ENCODE peak calls at places on chromosome 1, in seven cellular contexts. One of them, this sample, is unnamed.
A peak's percentile ranks its signal among the peaks of the same experiment; 100 is the strongest.

GRCh38 chr1:193141804-193142203 is 20.0 kb downstream of the CDC73 start:
- DNase-seq in prostate gland: no peak
- DNase-seq in uterus: no peak
- DNase-seq in IMR-90: no peak
- DNase-seq in HCT116: no peak
- DNase-seq in heart right ventricle: no peak
- DNase-seq in hepatocyte: no peak
- DNase-seq in this sample: no peak

GRCh38 chr1:111909010-111909409 is 80.5 kb downstream of the KCND3 start:
- DNase-seq in prostate gland: no peak
- DNase-seq in HCT116: no peak
- DNase-seq in uterus: no peak
- DNase-seq in IMR-90: no peak
- DNase-seq in heart right ventricle: no peak
- DNase-seq in hepatocyte: no peak
- DNase-seq in this sample: no peak

GRCh38 chr1:98323396-98323795 is 338.1 kb upstream of the SNX7 start:
- DNase-seq in hepatocyte: no peak
- DNase-seq in IMR-90: peak; percentile 82
- DNase-seq in prostate gland: no peak
- DNase-seq in uterus: no peak
- DNase-seq in HCT116: peak; percentile 39
- DNase-seq in heart right ventricle: no peak
- DNase-seq in this sample: no peak

GRCh38 chr1:222021124-222021523 is 279.2 kb upstream of the DUSP10 start:
- DNase-seq in IMR-90: no peak
- DNase-seq in hepatocyte: no peak
- DNase-seq in HCT116: no peak
- DNase-seq in uterus: no peak
- DNase-seq in heart right ventricle: no peak
- DNase-seq in prostate gland: no peak
- DNase-seq in this sample: peak; percentile 22

GRCh38 chr1:89365206-89365605 is 1.3 kb downstream of the GBP6 start:
- DNase-seq in prostate gland: no peak
- DNase-seq in hepatocyte: no peak
- DNase-seq in HCT116: no peak
- DNase-seq in uterus: no peak
- DNase-seq in heart right ventricle: no peak
- DNase-seq in IMR-90: no peak
- DNase-seq in this sample: no peak

GRCh38 chr1:168801032-168801745 is 72.2 kb upstream of the DPT start:
- DNase-seq in prostate gland: no peak
- DNase-seq in hepatocyte: peak; percentile 37
- DNase-seq in heart right ventricle: no peak
- DNase-seq in IMR-90: no peak
- DNase-seq in HCT116: no peak
- DNase-seq in uterus: no peak
- DNase-seq in this sample: no peak

GRCh38 chr1:219778110-219778509 is 150.2 kb downstream of the SLC30A10 start:
- DNase-seq in HCT116: no peak
- DNase-seq in uterus: no peak
- DNase-seq in heart right ventricle: no peak
- DNase-seq in IMR-90: no peak
- DNase-seq in prostate gland: no peak
- DNase-seq in hepatocyte: no peak
- DNase-seq in this sample: no peak

GRCh38 chr1:107450899-107451664 is 310.2 kb downstream of the NTNG1 start:
- DNase-seq in IMR-90: no peak
- DNase-seq in hepatocyte: no peak
- DNase-seq in uterus: no peak
- DNase-seq in heart right ventricle: no peak
- DNase-seq in HCT116: no peak
- DNase-seq in prostate gland: no peak
- DNase-seq in this sample: no peak

DNA sequence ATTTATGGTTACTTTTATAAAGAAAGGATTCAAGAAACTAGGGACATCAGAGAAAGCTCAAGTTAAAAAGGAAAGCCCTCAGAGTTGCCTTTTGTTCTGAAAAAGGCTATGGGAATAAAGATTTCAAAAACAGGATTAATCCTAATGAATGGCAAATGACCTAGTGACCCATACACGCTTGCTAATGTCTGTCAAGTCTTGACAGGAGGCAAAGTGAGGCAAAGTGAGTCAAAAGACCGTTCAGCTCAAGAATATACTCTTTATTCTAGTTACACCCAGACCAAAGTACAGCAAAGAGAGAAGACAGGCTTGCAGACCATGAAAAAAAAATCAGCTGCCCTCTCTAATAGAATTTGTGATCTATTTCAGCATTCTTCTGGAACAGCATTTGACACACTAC is 3.5 kb downstream of the ZNF436 start:
- DNase-seq in hepatocyte: no peak
- DNase-seq in HCT116: no peak
- DNase-seq in heart right ventricle: no peak
- DNase-seq in uterus: no peak
- DNase-seq in IMR-90: no peak
- DNase-seq in prostate gland: no peak
- DNase-seq in this sample: no peak
- H3K9me3 ChIP-seq in hepatocyte: peaks cover 40% of the 10 kb centered on the region
- H3K9me3 ChIP-seq in HCT116: peaks cover 15% of the 10 kb centered on the region
- H3K9me3 ChIP-seq in heart right ventricle: peaks cover 11% of the 10 kb centered on the region
- H3K9me3 ChIP-seq in uterus: peaks cover 16% of the 10 kb centered on the region
- H3K9me3 ChIP-seq in IMR-90: peaks cover 31% of the 10 kb centered on the region
- H3K9me3 ChIP-seq in prostate gland: peaks cover 8% of the 10 kb centered on the region
- H3K9me3 ChIP-seq in this sample: peaks cover 27% of the 10 kb centered on the region

DNA sequence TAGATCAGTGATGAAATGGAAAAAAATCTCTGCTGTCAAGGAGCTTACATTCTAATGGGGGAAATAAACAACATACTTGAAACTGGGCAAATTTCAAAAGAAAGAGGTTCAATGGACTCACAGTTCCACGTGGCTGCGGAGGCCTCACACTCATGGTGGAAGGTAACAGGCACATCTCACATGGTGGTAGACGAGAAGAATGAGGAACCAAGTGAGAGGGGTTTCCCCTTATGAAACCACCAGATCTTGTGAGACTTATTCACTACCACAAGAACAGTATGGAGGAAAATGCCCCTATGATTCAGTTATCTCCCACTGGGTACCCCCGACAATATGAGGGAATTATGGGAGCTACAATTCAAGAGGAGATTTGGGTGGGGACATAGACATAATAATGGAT is 226.4 kb downstream of the ZP4 start:
- DNase-seq in uterus: no peak
- DNase-seq in IMR-90: no peak
- DNase-seq in HCT116: no peak
- DNase-seq in heart right ventricle: no peak
- DNase-seq in prostate gland: no peak
- DNase-seq in hepatocyte: no peak
- DNase-seq in this sample: no peak
- H3K4me1 ChIP-seq in uterus: no peaks in the 10 kb centered on the region
- H3K4me1 ChIP-seq in IMR-90: no peaks in the 10 kb centered on the region
- H3K4me1 ChIP-seq in HCT116: no peaks in the 10 kb centered on the region
- H3K4me1 ChIP-seq in heart right ventricle: peaks cover 14% of the 10 kb centered on the region
- H3K4me1 ChIP-seq in prostate gland: no peaks in the 10 kb centered on the region
- H3K4me1 ChIP-seq in hepatocyte: no peaks in the 10 kb centered on the region
- H3K4me1 ChIP-seq in this sample: no peaks in the 10 kb centered on the region

DNA sequence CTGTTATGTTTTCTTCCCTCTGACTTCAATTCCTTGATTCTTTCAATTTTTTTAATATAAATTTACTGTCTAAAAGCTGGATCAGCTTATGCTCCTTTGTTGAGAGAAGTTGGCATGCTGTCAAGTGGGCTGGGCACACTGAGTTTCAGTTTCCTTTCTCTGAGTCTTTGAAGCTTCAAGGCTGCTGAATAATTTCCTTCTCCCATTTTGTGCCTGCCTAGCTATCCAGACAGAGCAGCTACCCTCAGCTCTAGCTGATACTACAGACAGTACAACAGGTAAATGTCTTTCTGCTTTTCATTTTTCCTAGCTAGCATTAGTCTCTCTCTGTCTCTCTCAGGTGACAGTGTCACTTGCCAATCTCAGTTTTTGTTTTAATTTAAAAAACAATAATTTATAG is at the start of gene IFI44:
- DNase-seq in prostate gland: peak; percentile 82
- DNase-seq in hepatocyte: peak; percentile 67
- DNase-seq in IMR-90: peak; percentile 77
- DNase-seq in heart right ventricle: peak; percentile 92
- DNase-seq in HCT116: no peak
- DNase-seq in uterus: peak; percentile 81
- DNase-seq in this sample: peak; percentile 75
- H3K4me3 ChIP-seq in prostate gland: peak within 1 kb of the TSS; percentile 16
- H3K4me3 ChIP-seq in hepatocyte: no peak within 1 kb of the TSS
- H3K4me3 ChIP-seq in IMR-90: peak within 1 kb of the TSS; percentile 2
- H3K4me3 ChIP-seq in heart right ventricle: peak within 1 kb of the TSS; percentile 60
- H3K4me3 ChIP-seq in HCT116: no peak within 1 kb of the TSS
- H3K4me3 ChIP-seq in uterus: peak within 1 kb of the TSS; percentile 12
- H3K4me3 ChIP-seq in this sample: peak within 1 kb of the TSS; percentile 32

GRCh38 chr1:152408664-152409063 is 5.4 kb downstream of the CRNN start:
- DNase-seq in hepatocyte: no peak
- DNase-seq in uterus: no peak
- DNase-seq in HCT116: no peak
- DNase-seq in prostate gland: no peak
- DNase-seq in IMR-90: no peak
- DNase-seq in heart right ventricle: no peak
- DNase-seq in this sample: no peak

GRCh38 chr1:152411144-152411543 is 2.9 kb downstream of the CRNN start:
- DNase-seq in HCT116: no peak
- DNase-seq in uterus: no peak
- DNase-seq in hepatocyte: no peak
- DNase-seq in prostate gland: peak; percentile 33
- DNase-seq in heart right ventricle: no peak
- DNase-seq in IMR-90: no peak
- DNase-seq in this sample: no peak

GRCh38 chr1:152410599-152410998 is 3.5 kb downstream of the CRNN start:
- DNase-seq in IMR-90: peak; percentile 1
- DNase-seq in HCT116: no peak
- DNase-seq in hepatocyte: no peak
- DNase-seq in heart right ventricle: no peak
- DNase-seq in uterus: no peak
- DNase-seq in prostate gland: no peak
- DNase-seq in this sample: peak; percentile 92

GRCh38 chr1:152411846-152412245 is 2.2 kb downstream of the CRNN start:
- DNase-seq in prostate gland: no peak
- DNase-seq in IMR-90: no peak
- DNase-seq in HCT116: no peak
- DNase-seq in hepatocyte: no peak
- DNase-seq in uterus: no peak
- DNase-seq in heart right ventricle: no peak
- DNase-seq in this sample: no peak

DNA sequence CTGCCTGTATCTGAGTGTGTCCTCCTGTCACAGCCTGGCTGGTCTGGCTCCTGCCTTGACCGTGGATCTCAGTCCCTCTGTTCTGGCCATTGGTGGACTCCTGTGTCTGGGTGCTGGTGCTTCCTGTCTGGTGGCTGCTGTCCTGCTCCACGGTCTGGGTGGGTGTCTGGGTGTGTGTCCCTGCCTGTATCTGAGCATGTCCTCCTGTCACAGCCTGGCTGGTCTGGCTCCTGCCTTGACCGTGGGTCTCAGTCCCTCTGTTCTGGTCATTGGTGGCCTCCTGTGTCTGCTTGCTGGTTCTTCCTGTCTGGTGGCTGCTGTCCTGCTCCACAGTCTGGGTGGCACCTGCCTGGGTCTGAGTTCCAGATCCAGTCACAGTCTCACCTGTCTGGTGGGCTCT is 4.0 kb downstream of the CRNN start:
- DNase-seq in heart right ventricle: no peak
- DNase-seq in uterus: no peak
- DNase-seq in IMR-90: no peak
- DNase-seq in prostate gland: no peak
- DNase-seq in HCT116: no peak
- DNase-seq in hepatocyte: no peak
- DNase-seq in this sample: no peak
- H3K9me3 ChIP-seq in heart right ventricle: no peaks in the 10 kb centered on the region
- H3K9me3 ChIP-seq in uterus: no peaks in the 10 kb centered on the region
- H3K9me3 ChIP-seq in IMR-90: no peaks in the 10 kb centered on the region
- H3K9me3 ChIP-seq in prostate gland: no peaks in the 10 kb centered on the region
- H3K9me3 ChIP-seq in HCT116: no peaks in the 10 kb centered on the region
- H3K9me3 ChIP-seq in hepatocyte: no peaks in the 10 kb centered on the region
- H3K9me3 ChIP-seq in this sample: no peaks in the 10 kb centered on the region

DNA sequence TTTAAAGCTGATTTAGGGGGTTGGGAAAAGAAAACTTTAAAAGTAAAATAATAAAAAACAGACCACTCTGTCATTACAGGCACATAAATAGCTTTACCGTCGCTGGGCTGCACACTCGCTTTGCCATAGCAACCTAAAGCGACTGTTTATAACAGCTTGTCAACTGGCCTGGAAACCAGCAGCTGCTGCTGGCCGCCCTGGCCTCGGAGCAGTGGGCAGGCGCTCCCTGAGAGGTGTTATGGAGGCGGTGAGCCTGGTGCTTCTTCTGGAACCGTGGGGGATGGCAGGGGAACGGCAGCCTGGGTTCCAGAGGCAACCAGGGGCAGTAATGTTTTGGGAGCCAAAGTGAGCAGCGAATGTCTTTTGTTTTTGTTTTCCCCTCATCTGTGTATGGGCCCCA is 45.7 kb downstream of the ATP2B4 start:
- DNase-seq in uterus: peak; percentile 75
- DNase-seq in hepatocyte: peak; percentile 79
- DNase-seq in HCT116: no peak
- DNase-seq in prostate gland: no peak
- DNase-seq in IMR-90: peak; percentile 88
- DNase-seq in heart right ventricle: peak; percentile 72
- DNase-seq in this sample: no peak
- H3K4me1 ChIP-seq in uterus: peaks cover 35% of the 10 kb centered on the region
- H3K4me1 ChIP-seq in hepatocyte: peaks cover 20% of the 10 kb centered on the region
- H3K4me1 ChIP-seq in HCT116: peaks cover 25% of the 10 kb centered on the region
- H3K4me1 ChIP-seq in prostate gland: peaks cover 4% of the 10 kb centered on the region
- H3K4me1 ChIP-seq in IMR-90: peaks cover 53% of the 10 kb centered on the region
- H3K4me1 ChIP-seq in heart right ventricle: peaks cover 86% of the 10 kb centered on the region
- H3K4me1 ChIP-seq in this sample: peaks cover 73% of the 10 kb centered on the region

GRCh38 chr1:210129759-210130158 is 102.8 kb upstream of the SERTAD4 start:
- DNase-seq in heart right ventricle: no peak
- DNase-seq in uterus: no peak
- DNase-seq in hepatocyte: no peak
- DNase-seq in IMR-90: no peak
- DNase-seq in prostate gland: no peak
- DNase-seq in HCT116: no peak
- DNase-seq in this sample: no peak

GRCh38 chr1:210129092-210129491 is 103.5 kb upstream of the SERTAD4 start:
- DNase-seq in heart right ventricle: no peak
- DNase-seq in prostate gland: no peak
- DNase-seq in hepatocyte: no peak
- DNase-seq in IMR-90: no peak
- DNase-seq in uterus: no peak
- DNase-seq in HCT116: no peak
- DNase-seq in this sample: no peak

GRCh38 chr1:210132582-210132981 is 100.0 kb upstream of the SERTAD4 start:
- DNase-seq in hepatocyte: peak; percentile 59
- DNase-seq in IMR-90: peak; percentile 40
- DNase-seq in heart right ventricle: no peak
- DNase-seq in HCT116: no peak
- DNase-seq in uterus: no peak
- DNase-seq in prostate gland: no peak
- DNase-seq in this sample: no peak
- H3K4me3 ChIP-seq in hepatocyte: no peak overlapping the region
- H3K4me3 ChIP-seq in IMR-90: no peak overlapping the region
- H3K4me3 ChIP-seq in heart right ventricle: no peak overlapping the region
- H3K4me3 ChIP-seq in HCT116: no peak overlapping the region
- H3K4me3 ChIP-seq in uterus: no peak overlapping the region
- H3K4me3 ChIP-seq in prostate gland: no peak overlapping the region
- H3K4me3 ChIP-seq in this sample: no peak overlapping the region

DNA sequence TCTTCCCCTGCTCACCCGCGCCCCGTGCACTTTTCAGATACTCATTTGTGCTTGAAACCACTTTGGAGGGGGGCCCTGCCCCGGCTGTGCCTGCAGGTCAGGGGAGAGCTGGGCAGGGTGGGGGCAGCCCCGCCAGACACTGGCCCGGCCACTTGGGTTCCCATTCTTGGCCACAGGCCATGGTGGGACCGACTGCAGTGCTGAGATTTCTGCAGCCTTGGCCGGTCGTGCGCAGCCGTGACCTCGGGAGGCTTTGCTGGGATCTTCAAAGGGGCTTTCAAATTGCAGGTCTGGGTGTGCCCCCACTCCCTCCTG is 54.5 kb upstream of the TTC34 start:
- DNase-seq in hepatocyte: no peak
- DNase-seq in HCT116: no peak
- DNase-seq in prostate gland: no peak
- DNase-seq in IMR-90: no peak
- DNase-seq in uterus: no peak
- DNase-seq in heart right ventricle: no peak
- DNase-seq in this sample: no peak
- H3K9me3 ChIP-seq in hepatocyte: no peaks in the 10 kb centered on the region
- H3K9me3 ChIP-seq in HCT116: no peaks in the 10 kb centered on the region
- H3K9me3 ChIP-seq in prostate gland: no peaks in the 10 kb centered on the region
- H3K9me3 ChIP-seq in IMR-90: peaks cover 53% of the 10 kb centered on the region
- H3K9me3 ChIP-seq in uterus: no peaks in the 10 kb centered on the region
- H3K9me3 ChIP-seq in heart right ventricle: no peaks in the 10 kb centered on the region
- H3K9me3 ChIP-seq in this sample: peaks cover 7% of the 10 kb centered on the region

This sample was measured in SJSA1.